ENCODE peak calls at places on chromosome 16, in ten cellular contexts. K is endodermal cell, Q is HCT116, F is endothelial cell of umbilical vein, D is SK-N-MC, X is IMR-90, V is kidney, J is K562, N is GM23248, S is neuronal stem cell. R is an unnamed sample.
A peak's percentile ranks its signal among the peaks of the same experiment; 100 is the strongest.

GRCh38 chr16:58638148-58639036 is 8.8 kb upstream of the CNOT1 start:
- DNase-seq in K (peak; percentile 83), Q (peak; percentile 54), F (peak; percentile 21), D (no peak), X (peak; percentile 91), V (peak; percentile 59), J (peak; percentile 37), N (peak; percentile 96), S (no peak), R (peak; percentile 35)

GRCh38 chr16:68490829-68491575 is 42.7 kb upstream of the SMPD3 start:
- DNase-seq in K (peak; percentile 93), Q (peak; percentile 74), F (no peak), D (no peak), X (peak; percentile 61), V (peak; percentile 89), J (no peak), N (peak; percentile 85), S (no peak), R (no peak)

GRCh38 chr16:543301-544164 is 16.0 kb downstream of the CAPN15 start:
- DNase-seq in K (no peak), Q (no peak), F (no peak), D (no peak), X (no peak), V (no peak), J (no peak), N (no peak), S (no peak), R (no peak)

GRCh38 chr16:8634991-8635736 is 13.7 kb downstream of the METTL22 start:
- DNase-seq in K (peak; percentile 89), Q (no peak), F (no peak), D (no peak), X (peak; percentile 28), V (no peak), J (peak; percentile 59), N (peak; percentile 58), S (peak; percentile 43), R (peak; percentile 80)

GRCh38 chr16:87817910-87818309 is 51.4 kb downstream of the SLC7A5 start:
- DNase-seq in K (peak; percentile 57), Q (no peak), F (no peak), D (no peak), X (no peak), V (no peak), J (no peak), N (no peak), S (no peak), R (no peak)

GRCh38 chr16:87974190-87974589 is 23.0 kb downstream of the BANP start:
- DNase-seq in K (peak; percentile 24), Q (no peak), F (no peak), D (no peak), X (no peak), V (no peak), J (no peak), N (no peak), S (no peak), R (no peak)

GRCh38 chr16:61581417-61582046 is 454.7 kb downstream of the CDH8 start:
- DNase-seq in K (no peak), Q (no peak), F (no peak), D (no peak), X (no peak), V (peak; percentile 57), J (no peak), N (no peak), S (no peak), R (no peak)

GRCh38 chr16:48613061-48613957 is 3.3 kb upstream of the N4BP1 start:
- DNase-seq in K (peak; percentile 77), Q (no peak), F (no peak), D (no peak), X (peak; percentile 90), V (no peak), J (no peak), N (peak; percentile 49), S (no peak), R (no peak)

GRCh38 chr16:48381201-48381600 is 4.0 kb downstream of the SIAH1 start:
- DNase-seq in K (no peak), Q (no peak), F (peak; percentile 29), D (no peak), X (peak; percentile 44), V (no peak), J (no peak), N (peak; percentile 53), S (no peak), R (no peak)

GRCh38 chr16:48366165-48367093 is 18.8 kb downstream of the SIAH1 start:
- DNase-seq in K (peak; percentile 72), Q (peak; percentile 80), F (peak; percentile 77), D (peak; percentile 42), X (peak; percentile 90), V (no peak), J (peak; percentile 17), N (peak; percentile 93), S (no peak), R (peak; percentile 62)

GRCh38 chr16:19681637-19682036 is 36.4 kb downstream of the KNOP1 start:
- DNase-seq in K (no peak), Q (no peak), F (no peak), D (no peak), X (no peak), V (no peak), J (no peak), N (no peak), S (no peak), R (no peak)

GRCh38 chr16:88672776-88673175 is 9.9 kb upstream of the MVD start:
- DNase-seq in K (peak; percentile 88), Q (peak; percentile 39), F (no peak), D (no peak), X (no peak), V (no peak), J (no peak), N (no peak), S (no peak), R (peak; percentile 74)

GRCh38 chr16:67407176-67407787 is 9.0 kb downstream of the ZDHHC1 start:
- DNase-seq in K (no peak), Q (no peak), F (no peak), D (no peak), X (peak; percentile 42), V (peak; percentile 52), J (no peak), N (peak; percentile 88), S (no peak), R (no peak)
- H3K9ac ChIP-seq in K (no peak overlapping the region), Q (no peak overlapping the region), F (peak overlapping the region; percentile 19), D (no peak overlapping the region), X (no peak overlapping the region), V (no peak overlapping the region), J (no peak overlapping the region), N (peak overlapping the region; percentile 80), S (no peak overlapping the region), R (no peak overlapping the region)

GRCh38 chr16:27322858-27323780 is 9.3 kb downstream of the IL4R start:
- DNase-seq in K (peak; percentile 35), Q (no peak), F (no peak), D (no peak), X (no peak), V (peak; percentile 51), J (no peak), N (no peak), S (no peak), R (no peak)

GRCh38 chr16:27324851-27325301 is 11.1 kb downstream of the IL4R start:
- DNase-seq in K (peak; percentile 88), Q (no peak), F (no peak), D (no peak), X (no peak), V (peak; percentile 59), J (no peak), N (no peak), S (no peak), R (peak; percentile 32)

GRCh38 chr16:27326251-27326650 is 12.5 kb downstream of the IL4R start:
- DNase-seq in K (no peak), Q (no peak), F (no peak), D (no peak), X (no peak), V (no peak), J (no peak), N (no peak), S (no peak), R (no peak)

GRCh38 chr16:27325736-27326135 is 12.0 kb downstream of the IL4R start:
- DNase-seq in K (peak; percentile 64), Q (no peak), F (no peak), D (no peak), X (no peak), V (peak; percentile 41), J (no peak), N (no peak), S (no peak), R (no peak)

DNA sequence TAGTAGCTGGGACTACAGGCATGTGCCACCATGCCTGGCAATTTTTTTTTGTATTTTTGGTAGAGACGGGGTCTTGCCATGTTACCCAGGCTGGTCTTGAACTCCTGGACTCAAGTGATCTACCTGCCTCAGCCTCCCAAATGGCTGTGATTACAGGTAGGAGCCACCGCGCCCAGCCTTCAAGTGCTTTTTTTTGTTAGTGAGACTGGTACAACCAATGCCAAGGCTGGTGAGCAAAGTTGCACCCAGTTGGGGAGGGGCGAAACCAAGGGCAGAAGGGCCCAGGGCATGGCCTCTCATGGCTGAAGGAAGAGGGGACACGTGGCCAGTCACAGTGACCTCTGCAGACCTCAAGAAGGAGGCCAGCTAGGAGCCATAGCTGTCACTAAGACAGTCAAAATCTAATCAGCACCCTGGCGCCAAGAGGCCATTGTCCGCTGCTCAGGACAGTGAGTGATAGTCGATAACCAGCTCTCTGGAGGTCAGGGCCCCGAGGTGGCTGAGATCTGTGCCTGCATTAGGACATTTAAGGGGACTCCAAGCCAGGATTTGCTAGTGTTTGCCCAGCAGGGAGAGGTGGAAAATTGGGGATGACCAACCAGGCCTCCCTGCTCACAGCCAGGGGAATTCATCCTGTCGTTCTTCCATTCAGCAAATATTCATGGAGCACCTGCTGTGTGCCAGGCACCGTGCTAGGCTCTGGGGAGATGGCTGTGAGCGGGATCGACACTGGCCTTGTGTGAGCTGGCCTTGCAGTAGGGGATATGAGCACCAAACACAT is 10.2 kb downstream of the IL4R start:
- DNase-seq in K (peak; percentile 66), Q (no peak), F (no peak), D (no peak), X (no peak), V (peak; percentile 66), J (no peak), N (no peak), S (no peak), R (no peak)
- H3K9ac ChIP-seq in K (no peak overlapping the region), Q (no peak overlapping the region), F (no peak overlapping the region), D (no peak overlapping the region), X (no peak overlapping the region), V (no peak overlapping the region), J (no peak overlapping the region), N (no peak overlapping the region), S (no peak overlapping the region), R (no peak overlapping the region)

DNA sequence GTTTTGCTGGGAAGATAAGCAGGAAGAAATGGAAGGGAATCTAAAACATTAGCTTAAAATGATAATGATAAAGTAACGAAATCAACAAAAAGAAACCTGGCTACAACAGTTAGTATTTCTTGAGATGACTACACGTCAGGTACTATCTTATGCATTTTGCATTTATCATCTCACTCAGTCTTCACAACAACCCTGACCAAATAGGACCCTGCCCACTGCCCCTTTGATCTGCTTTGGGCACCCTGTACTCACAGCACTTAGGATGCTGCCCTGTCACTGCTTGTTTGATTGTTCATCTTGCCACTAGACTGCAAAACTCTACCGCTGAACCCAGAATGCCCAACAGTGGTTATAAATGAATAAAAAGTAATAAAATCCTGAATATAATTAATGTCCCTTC is 45.2 kb downstream of the MARVELD3 start:
- DNase-seq in K (no peak), Q (no peak), F (no peak), D (no peak), X (no peak), V (no peak), J (no peak), N (no peak), S (no peak), R (no peak)
- H3K9ac ChIP-seq in K (no peak overlapping the region), Q (no peak overlapping the region), F (no peak overlapping the region), D (no peak overlapping the region), X (no peak overlapping the region), V (no peak overlapping the region), J (no peak overlapping the region), N (no peak overlapping the region), S (no peak overlapping the region), R (no peak overlapping the region)

GRCh38 chr16:81815429-81815766 is 36.3 kb downstream of the PLCG2 start:
- DNase-seq in K (peak; percentile 71), Q (no peak), F (no peak), D (no peak), X (no peak), V (no peak), J (no peak), N (no peak), S (no peak), R (peak; percentile 29)
- H3K9ac ChIP-seq in K (no peak overlapping the region), Q (no peak overlapping the region), F (no peak overlapping the region), D (no peak overlapping the region), X (no peak overlapping the region), V (no peak overlapping the region), J (no peak overlapping the region), N (no peak overlapping the region), S (no peak overlapping the region), R (no peak overlapping the region)

R was measured in neural progenitor cell.